ENCODE peak calls at places on chromosomes 12 and 14, in five cellular contexts. One of them, this sample, is unnamed.

GRCh38 chr12:131825146-131825892 is 2.9 kb upstream of the MMP17 start:
- DNase-seq in fibroblast of lung: peak; percentile 28
- DNase-seq in D341Med: no peak
- DNase-seq in uterus: no peak
- DNase-seq in T-helper 2 cell treated with Interferon-gamma antibody and Interleukin-4, amounts not matched to agents 5 μg/mL and 100 μg/mL, for 36 hours: no peak
- DNase-seq in this sample: no peak

GRCh38 chr14:75280448-75280830 is 1.8 kb downstream of the FOS start:
- DNase-seq in T-helper 2 cell treated with Interferon-gamma antibody and Interleukin-4, amounts not matched to agents 5 μg/mL and 100 μg/mL, for 36 hours: no peak
- DNase-seq in uterus: no peak
- DNase-seq in D341Med: no peak
- DNase-seq in fibroblast of lung: peak; percentile 34
- DNase-seq in this sample: no peak

GRCh38 chr14:91164676-91165075 is 50.8 kb downstream of the DGLUCY start:
- DNase-seq in fibroblast of lung: no peak
- DNase-seq in D341Med: no peak
- DNase-seq in uterus: no peak
- DNase-seq in T-helper 2 cell treated with Interferon-gamma antibody and Interleukin-4, amounts not matched to agents 5 μg/mL and 100 μg/mL, for 36 hours: no peak
- DNase-seq in this sample: no peak

GRCh38 chr12:47216150-47216677 is 136.5 kb upstream of the AMIGO2 start:
- DNase-seq in T-helper 2 cell treated with Interferon-gamma antibody and Interleukin-4, amounts not matched to agents 5 μg/mL and 100 μg/mL, for 36 hours: peak; percentile 74
- DNase-seq in fibroblast of lung: no peak
- DNase-seq in D341Med: no peak
- DNase-seq in uterus: no peak
- DNase-seq in this sample: no peak

GRCh38 chr12:89350661-89351488 is 1.4 kb downstream of the DUSP6 start:
- DNase-seq in uterus: no peak
- DNase-seq in D341Med: no peak
- DNase-seq in T-helper 2 cell treated with Interferon-gamma antibody and Interleukin-4, amounts not matched to agents 5 μg/mL and 100 μg/mL, for 36 hours: no peak
- DNase-seq in fibroblast of lung: peak; percentile 45
- DNase-seq in this sample: no peak

GRCh38 chr12:63228853-63229252 is 77.9 kb upstream of the AVPR1A start:
- DNase-seq in uterus: no peak
- DNase-seq in D341Med: no peak
- DNase-seq in fibroblast of lung: no peak
- DNase-seq in T-helper 2 cell treated with Interferon-gamma antibody and Interleukin-4, amounts not matched to agents 5 μg/mL and 100 μg/mL, for 36 hours: no peak
- DNase-seq in this sample: no peak

GRCh38 chr12:59787610-59788009 is 191.8 kb downstream of the SLC16A7 start:
- DNase-seq in T-helper 2 cell treated with Interferon-gamma antibody and Interleukin-4, amounts not matched to agents 5 μg/mL and 100 μg/mL, for 36 hours: no peak
- DNase-seq in uterus: no peak
- DNase-seq in fibroblast of lung: no peak
- DNase-seq in D341Med: no peak
- DNase-seq in this sample: no peak

GRCh38 chr12:128191380-128191779 is 75.6 kb upstream of the TMEM132C start:
- DNase-seq in T-helper 2 cell treated with Interferon-gamma antibody and Interleukin-4, amounts not matched to agents 5 μg/mL and 100 μg/mL, for 36 hours: no peak
- DNase-seq in D341Med: no peak
- DNase-seq in fibroblast of lung: no peak
- DNase-seq in uterus: no peak
- DNase-seq in this sample: no peak

GRCh38 chr12:57483466-57483865 is 3.8 kb upstream of the ARHGAP9 start:
- DNase-seq in uterus: no peak
- DNase-seq in T-helper 2 cell treated with Interferon-gamma antibody and Interleukin-4, amounts not matched to agents 5 μg/mL and 100 μg/mL, for 36 hours: no peak
- DNase-seq in D341Med: no peak
- DNase-seq in fibroblast of lung: no peak
- DNase-seq in this sample: no peak

GRCh38 chr14:32920696-32921276 is 17.9 kb upstream of the NPAS3 start:
- DNase-seq in fibroblast of lung: no peak
- DNase-seq in D341Med: no peak
- DNase-seq in T-helper 2 cell treated with Interferon-gamma antibody and Interleukin-4, amounts not matched to agents 5 μg/mL and 100 μg/mL, for 36 hours: no peak
- DNase-seq in uterus: no peak
- DNase-seq in this sample: no peak

GRCh38 chr14:81219821-81220487 is 805 bp downstream of the GTF2A1 start:
- DNase-seq in T-helper 2 cell treated with Interferon-gamma antibody and Interleukin-4, amounts not matched to agents 5 μg/mL and 100 μg/mL, for 36 hours: peak; percentile 44
- DNase-seq in fibroblast of lung: no peak
- DNase-seq in D341Med: peak; percentile 58
- DNase-seq in uterus: peak; percentile 43
- DNase-seq in this sample: peak; percentile 40

GRCh38 chr14:66403183-66403582 is 83.0 kb upstream of the CCDC196 start:
- DNase-seq in uterus: no peak
- DNase-seq in fibroblast of lung: peak; percentile 26
- DNase-seq in D341Med: no peak
- DNase-seq in T-helper 2 cell treated with Interferon-gamma antibody and Interleukin-4, amounts not matched to agents 5 μg/mL and 100 μg/mL, for 36 hours: no peak
- DNase-seq in this sample: no peak

GRCh38 chr12:109115758-109116610 is at the start of gene ACACB:
- DNase-seq in uterus: peak; percentile 67
- DNase-seq in T-helper 2 cell treated with Interferon-gamma antibody and Interleukin-4, amounts not matched to agents 5 μg/mL and 100 μg/mL, for 36 hours: no peak
- DNase-seq in D341Med: no peak
- DNase-seq in fibroblast of lung: peak; percentile 34
- DNase-seq in this sample: no peak

GRCh38 chr14:68464716-68465115 is 328.2 kb downstream of the ZFP36L1 start:
- DNase-seq in fibroblast of lung: peak; percentile 23
- DNase-seq in T-helper 2 cell treated with Interferon-gamma antibody and Interleukin-4, amounts not matched to agents 5 μg/mL and 100 μg/mL, for 36 hours: no peak
- DNase-seq in uterus: no peak
- DNase-seq in D341Med: no peak
- DNase-seq in this sample: no peak

GRCh38 chr12:1744932-1745331 is 54.1 kb downstream of the ADIPOR2 start:
- DNase-seq in fibroblast of lung: no peak
- DNase-seq in uterus: no peak
- DNase-seq in T-helper 2 cell treated with Interferon-gamma antibody and Interleukin-4, amounts not matched to agents 5 μg/mL and 100 μg/mL, for 36 hours: no peak
- DNase-seq in D341Med: no peak
- DNase-seq in this sample: no peak

GRCh38 chr12:50149311-50149710 is 17.9 kb downstream of the CERS5 start:
- DNase-seq in T-helper 2 cell treated with Interferon-gamma antibody and Interleukin-4, amounts not matched to agents 5 μg/mL and 100 μg/mL, for 36 hours: no peak
- DNase-seq in fibroblast of lung: no peak
- DNase-seq in uterus: no peak
- DNase-seq in D341Med: no peak
- DNase-seq in this sample: no peak

GRCh38 chr12:117377758-117378157 is 16.3 kb upstream of the NOS1 start:
- DNase-seq in uterus: no peak
- DNase-seq in D341Med: no peak
- DNase-seq in fibroblast of lung: no peak
- DNase-seq in T-helper 2 cell treated with Interferon-gamma antibody and Interleukin-4, amounts not matched to agents 5 μg/mL and 100 μg/mL, for 36 hours: no peak
- DNase-seq in this sample: no peak

This sample was measured in NCI-H524 treated with DMSO at 0.1 percent for 48 hours.